ENCODE peak calls at places on chromosomes 13 and 19, in five cellular contexts. V, R, I, O and E are unnamed samples.

GRCh38 chr13:30466358-30466714 is 600 bp upstream of the HMGB1 start:
- DNase-seq in O (peak), I (no peak), V (no peak), R (no peak), E (no peak)

GRCh38 chr13:44252938-44253337 is 120.7 kb upstream of the SERP2 start:
- DNase-seq in I (no peak), V (no peak), O (no peak), R (no peak), E (no peak)

GRCh38 chr13:75550159-75550567 is 572 bp downstream of the UCHL3 start:
- DNase-seq in O (peak), R (no peak), I (no peak), V (no peak), E (no peak)

GRCh38 chr13:76886005-76886291 is 257 bp downstream of the KCTD12 start:
- DNase-seq in O (no peak), I (no peak), R (no peak), V (no peak), E (no peak)

GRCh38 chr13:91346848-91347211 is 657 bp upstream of the MIR17HG start:
- DNase-seq in V (peak), O (peak), R (no peak), I (no peak), E (no peak)

GRCh38 chr19:4744451-4745170 is 21.0 kb upstream of the DPP9 start:
- DNase-seq in R (no peak), O (peak), V (no peak), I (peak), E (peak)

GRCh38 chr19:30073152-30074000 is 131.3 kb downstream of the URI1 start:
- DNase-seq in I (no peak), R (no peak), V (no peak), O (no peak), E (no peak)

GRCh38 chr13:22738357-22738756 is 442.4 kb upstream of the SGCG start:
- DNase-seq in I (no peak), R (no peak), V (no peak), O (no peak), E (no peak)

GRCh38 chr19:4140237-4140711 is 13.2 kb upstream of the CREB3L3 start:
- DNase-seq in O (peak), V (no peak), I (no peak), R (no peak), E (no peak)

GRCh38 chr13:19153782-19154450 is 27.7 kb downstream of the TUBA3C start:
- DNase-seq in V (no peak), I (no peak), R (no peak), O (no peak), E (no peak)

GRCh38 chr13:43268632-43269031 is 245.2 kb downstream of the DNAJC15 start:
- DNase-seq in V (no peak), R (no peak), O (no peak), I (no peak), E (no peak)

GRCh38 chr19:52188822-52189744 is 769 bp upstream of the PPP2R1A start:
- DNase-seq in V (no peak), R (peak), I (peak), O (no peak), E (no peak)

GRCh38 chr19:47239152-47239551 is 8.2 kb upstream of the BBC3 start:
- DNase-seq in O (no peak), V (no peak), I (no peak), R (no peak), E (no peak)

GRCh38 chr13:37648604-37649003 is 50.0 kb upstream of the POSTN start:
- DNase-seq in I (no peak), R (no peak), O (peak), V (no peak), E (no peak)

GRCh38 chr13:64154514-64154913 is 2738.9 kb upstream of the PCDH20 start:
- DNase-seq in I (no peak), V (no peak), O (peak), R (no peak), E (no peak)

GRCh38 chr13:113853518-113854237 is 10.2 kb downstream of the GAS6 start:
- DNase-seq in R (no peak), O (no peak), I (peak), V (no peak), E (peak)

GRCh38 chr13:21175656-21176194 is 627 bp downstream of the SKA3 start:
- DNase-seq in I (no peak), V (no peak), O (no peak), R (no peak), E (no peak)

GRCh38 chr19:13036366-13036976 is 41.2 kb downstream of the NFIX start:
- DNase-seq in R (no peak), O (peak), V (no peak), I (no peak), E (peak)

GRCh38 chr19:46607441-46607841 is 6.3 kb downstream of the CALM3 start:
- DNase-seq in O (no peak), R (no peak), V (no peak), I (no peak), E (no peak)

GRCh38 chr13:66657165-66657895 is 572.8 kb downstream of the PCDH9 start:
- DNase-seq in R (peak), O (peak), I (peak), V (no peak), E (peak)

GRCh38 chr19:41261474-41262190 is 2.5 kb upstream of the HNRNPUL1 start:
- DNase-seq in R (no peak), V (no peak), O (no peak), I (no peak), E (no peak)

GRCh38 chr19:41263042-41263849 is 926 bp upstream of the HNRNPUL1 start:
- DNase-seq in V (peak), O (peak), R (peak), I (peak), E (peak)

GRCh38 chr19:41265376-41266153 is 1.4 kb downstream of the HNRNPUL1 start:
- DNase-seq in O (peak), I (no peak), V (no peak), R (no peak), E (no peak)

GRCh38 chr19:41263850-41264580 is at the start of gene HNRNPUL1:
- DNase-seq in O (peak), I (peak), R (peak), V (peak), E (peak)

DNA sequence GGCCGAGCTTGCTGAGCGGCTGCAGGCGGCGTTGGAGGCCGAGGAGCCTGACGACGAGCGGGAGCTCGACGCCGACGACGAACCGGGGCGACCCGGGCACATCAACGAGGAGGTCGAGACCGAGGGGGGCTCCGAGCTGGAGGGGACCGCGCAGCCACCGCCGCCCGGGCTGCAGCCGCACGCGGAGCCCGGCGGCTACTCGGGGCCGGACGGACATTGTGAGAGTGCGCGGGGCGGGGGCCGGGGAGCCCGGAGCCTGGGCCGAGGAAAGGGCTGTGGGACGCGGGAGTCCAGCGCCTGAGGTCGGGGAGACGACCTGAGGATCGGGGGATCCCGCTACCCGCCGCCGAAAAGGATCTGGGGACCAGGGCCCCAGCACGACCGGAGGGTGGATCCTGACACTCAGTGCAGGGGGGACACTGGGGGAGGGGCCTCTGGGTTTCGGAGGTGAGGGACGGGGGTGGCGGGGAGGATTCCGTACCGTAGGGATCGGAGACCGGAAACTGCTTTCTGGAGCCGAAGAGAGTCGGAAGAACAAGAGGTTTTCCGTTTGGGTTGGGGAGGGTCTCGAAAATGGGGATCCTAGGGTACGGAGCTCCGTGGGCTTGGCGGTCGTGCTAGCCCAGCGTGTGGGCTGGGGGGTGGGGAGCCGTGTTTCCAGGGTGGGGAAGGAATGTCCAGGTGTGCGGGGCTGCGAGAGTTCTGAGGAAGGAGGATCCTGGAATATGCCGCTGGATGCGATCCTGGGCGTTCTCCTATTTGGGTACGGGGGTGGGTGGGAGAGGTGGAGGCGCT is 606 bp downstream of the HNRNPUL1 start:
- DNase-seq in V (peak), O (peak), R (peak), I (peak), E (peak)
- TF ChIP-seq CTCF in V (peak), O (no peak), R (no peak), I (no peak), E (no peak)

DNA sequence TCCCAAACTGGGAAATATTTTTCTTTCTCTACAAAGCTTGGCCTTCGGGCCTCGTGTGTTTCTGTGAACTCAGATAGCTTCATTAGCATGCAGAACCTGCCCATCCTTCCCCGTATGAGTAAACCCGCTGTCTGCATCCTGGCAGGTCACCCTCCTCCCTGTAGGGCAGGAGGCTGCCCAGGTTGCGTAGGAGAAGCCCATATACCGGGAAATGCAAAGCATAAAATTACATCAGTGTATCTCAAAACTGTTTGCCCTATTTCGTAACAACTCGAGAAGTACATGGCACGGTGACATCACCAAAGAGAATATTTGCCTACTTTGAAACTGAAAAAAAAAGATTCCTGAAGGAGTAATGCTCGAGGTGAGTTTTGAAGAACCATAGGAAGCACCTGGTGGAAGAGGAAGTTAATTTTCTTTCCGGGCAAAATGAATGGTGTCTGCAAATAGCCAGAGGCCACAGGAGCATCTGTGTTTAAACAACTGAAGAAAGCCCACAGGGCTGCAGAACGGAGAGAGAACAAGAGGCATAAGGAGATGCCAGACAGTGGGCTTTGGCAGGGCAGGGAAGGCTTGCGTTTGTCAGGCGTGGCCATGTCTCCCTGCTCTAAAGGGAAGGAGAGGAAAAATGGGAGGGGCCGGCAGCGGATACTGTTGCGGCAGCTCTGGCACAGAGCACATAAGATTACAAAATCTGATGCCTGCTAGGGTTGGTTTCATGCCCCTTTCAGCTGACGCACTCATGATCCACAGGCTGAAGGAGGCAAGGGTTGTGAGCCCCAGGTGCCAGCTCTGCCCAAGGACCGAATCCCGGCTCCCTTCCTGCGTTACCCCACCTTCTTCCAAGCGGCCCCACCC is 81.4 kb downstream of the IRS2 start:
- DNase-seq in I (no peak), O (peak), V (no peak), R (peak), E (peak)
- H3K27ac ChIP-seq in I (no peak), O (peak), V (no peak), R (peak), E (no peak)

GRCh38 chr19:2533686-2534085 is 57.8 kb downstream of the GADD45B start:
- DNase-seq in I (no peak), V (no peak), R (no peak), O (peak), E (no peak)
- TF ChIP-seq CTCF in I (no peak), V (no peak), R (no peak), O (no peak), E (no peak)

GRCh38 chr19:3028305-3029069 is 593 bp downstream of the TLE2 start:
- DNase-seq in R (no peak), I (no peak), V (no peak), O (no peak), E (peak)
- H3K27ac ChIP-seq in R (peak), I (peak), V (peak), O (no peak), E (peak)

GRCh38 chr13:56736966-56737365 is 403.8 kb upstream of the PRR20A start:
- DNase-seq in R (no peak), O (no peak), I (no peak), V (no peak), E (no peak)

GRCh38 chr13:56735537-56735942 is 405.2 kb upstream of the PRR20A start:
- DNase-seq in O (no peak), V (no peak), R (no peak), I (no peak), E (no peak)
- TF ChIP-seq CTCF in O (no peak), V (no peak), R (no peak), I (no peak), E (no peak)

GRCh38 chr19:1370579-1371361 is 12.9 kb upstream of the NDUFS7 start:
- DNase-seq in V (no peak), O (no peak), R (no peak), I (no peak), E (no peak)

GRCh38 chr19:1376415-1376805 is 7.3 kb upstream of the NDUFS7 start:
- DNase-seq in I (no peak), O (no peak), R (no peak), V (no peak), E (no peak)

GRCh38 chr19:1373534-1374249 is 10.0 kb upstream of the NDUFS7 start:
- DNase-seq in I (peak), O (no peak), R (peak), V (no peak), E (peak)

GRCh38 chr19:1374250-1374577 is 9.5 kb upstream of the NDUFS7 start:
- DNase-seq in O (no peak), V (no peak), I (no peak), R (no peak), E (peak)

DNA sequence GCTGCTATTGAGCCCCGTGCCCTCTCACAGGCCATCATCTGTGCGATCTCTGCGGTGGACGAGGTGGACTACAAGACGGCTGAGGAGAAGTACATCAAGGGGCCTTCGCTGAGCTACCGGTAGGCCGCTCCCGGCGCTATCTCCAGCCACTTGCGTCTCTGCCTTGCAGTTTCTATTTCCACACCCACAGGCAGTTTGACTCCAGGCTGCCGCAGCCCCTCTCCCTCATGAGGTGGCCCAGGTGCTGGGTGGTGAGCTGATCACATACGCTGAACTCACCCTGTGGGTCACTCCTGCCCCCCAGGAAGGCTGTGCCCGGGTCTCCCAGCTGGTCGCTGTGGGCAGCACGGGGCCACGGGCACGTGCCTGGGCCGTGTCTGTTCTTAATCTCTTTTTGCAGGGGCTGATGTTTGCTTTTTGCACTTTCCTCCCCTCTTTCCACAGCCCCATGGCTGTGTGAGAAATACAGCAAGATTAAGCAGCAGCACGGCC is 10.6 kb upstream of the NDUFS7 start:
- DNase-seq in R (no peak), V (no peak), O (no peak), I (no peak), E (no peak)
- H3K27ac ChIP-seq in R (peak), V (no peak), O (no peak), I (peak), E (peak)

GRCh38 chr19:43594710-43595604 is 977 bp downstream of the IRGQ start:
- DNase-seq in O (peak), V (peak), I (peak), R (peak), E (peak)

GRCh38 chr19:43595605-43595998 is 332 bp downstream of the IRGQ start:
- DNase-seq in V (no peak), O (no peak), R (no peak), I (peak), E (no peak)

GRCh38 chr19:43594081-43594697 is 1.7 kb downstream of the IRGQ start:
- DNase-seq in V (no peak), R (no peak), I (no peak), O (no peak), E (no peak)

GRCh38 chr19:43596842-43597461 is 557 bp downstream of the ZNF576 start:
- DNase-seq in I (no peak), V (no peak), R (no peak), O (no peak), E (no peak)

DNA sequence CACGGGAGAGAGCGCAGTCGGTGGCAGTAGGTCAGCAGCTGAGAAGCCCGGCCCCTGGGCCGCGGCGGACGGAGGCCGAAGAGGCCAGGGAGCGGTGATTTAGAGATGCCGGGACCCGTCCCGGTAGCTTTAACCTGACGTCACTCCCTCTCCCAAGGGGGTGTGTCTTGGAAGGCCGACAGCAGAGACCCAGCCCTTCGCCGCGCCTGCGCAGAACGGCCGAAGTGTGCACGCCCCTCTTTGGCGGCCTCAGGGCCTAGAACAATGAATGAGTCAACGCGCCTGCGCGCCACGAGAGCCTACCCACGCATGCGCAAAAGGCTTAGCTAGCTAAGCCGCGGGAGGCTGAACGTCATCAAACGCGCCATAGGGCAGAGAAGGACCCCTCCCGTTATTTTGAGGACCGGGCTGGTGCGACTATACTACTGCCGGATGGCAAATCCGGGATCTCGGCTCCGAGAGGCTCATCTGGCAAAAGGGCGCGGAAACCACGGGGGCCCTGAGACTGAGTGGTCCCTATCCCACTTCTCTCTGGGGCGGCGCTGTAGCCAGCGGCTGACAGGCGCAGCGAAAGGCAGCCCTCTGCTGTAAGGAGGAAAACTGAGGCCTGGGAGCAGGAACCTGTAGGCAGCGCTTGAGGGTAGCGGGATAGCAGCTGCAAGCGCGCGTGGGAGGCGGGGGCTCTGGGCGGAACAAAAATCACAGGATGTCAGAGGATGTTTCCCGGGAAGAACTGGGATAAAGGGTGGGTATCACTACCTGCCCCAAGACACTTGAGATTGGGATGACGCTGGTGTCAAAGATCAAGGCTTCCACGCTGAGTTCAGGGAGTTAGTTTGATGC is at the start of the genes IRGQ and ZNF576:
- DNase-seq in V (peak), O (peak), R (peak), I (peak), E (peak)
- TF ChIP-seq CTCF in V (no peak), O (no peak), R (no peak), I (peak), E (no peak)